ENCODE peak calls at places on chromosomes 7 and 10, in four cellular contexts. T is CD8-positive, alpha-beta T cell; W is cardiac fibroblast; C is fibroblast of mammary gland. H is an unnamed sample.
A peak's percentile ranks its signal among the peaks of the same experiment; 100 is the strongest.

GRCh38 chr7:96285579-96285978 is 36.3 kb downstream of the SLC25A13 start:
- DNase-seq in T (no peak), W (no peak), C (no peak), H (no peak)

GRCh38 chr10:73522263-73522662 is 26.4 kb upstream of the PPP3CB start:
- DNase-seq in T (no peak), W (no peak), C (peak; percentile 7), H (no peak)

GRCh38 chr7:966291-967069 is 8.9 kb downstream of the COX19 start:
- DNase-seq in T (no peak), W (no peak), C (no peak), H (no peak)

GRCh38 chr10:114499630-114500190 is 95.4 kb upstream of the AFAP1L2 start:
- DNase-seq in T (peak; percentile 67), W (no peak), C (no peak), H (no peak)

GRCh38 chr7:24692592-24692991 is 64.7 kb downstream of the GSDME start:
- DNase-seq in T (no peak), W (no peak), C (no peak), H (no peak)

GRCh38 chr10:62011558-62011957 is 110.1 kb downstream of the ARID5B start:
- DNase-seq in T (no peak), W (no peak), C (no peak), H (no peak)

GRCh38 chr10:103584216-103585010 is 90.9 kb downstream of the NEURL1 start:
- DNase-seq in T (peak; percentile 70), W (no peak), C (peak; percentile 25), H (no peak)

GRCh38 chr10:11095374-11095785 is 77.7 kb downstream of the CELF2 start:
- DNase-seq in T (no peak), W (no peak), C (no peak), H (no peak)

GRCh38 chr7:36280840-36281812 is 108.5 kb upstream of the ANLN start:
- DNase-seq in T (no peak), W (peak; percentile 81), C (peak; percentile 88), H (peak; percentile 55)

GRCh38 chr7:115941703-115942268 is 88.8 kb downstream of the TFEC start:
- DNase-seq in T (no peak), W (peak; percentile 49), C (peak; percentile 49), H (no peak)

GRCh38 chr10:59814878-59815277 is 61.6 kb upstream of the MRLN start:
- DNase-seq in T (no peak), W (no peak), C (no peak), H (no peak)

GRCh38 chr7:91953618-91954017 is 13.0 kb downstream of the AKAP9 start:
- DNase-seq in T (no peak), W (peak; percentile 41), C (no peak), H (no peak)

GRCh38 chr10:15898046-15898445 is 37.7 kb upstream of the MINDY3 start:
- DNase-seq in T (no peak), W (peak; percentile 62), C (peak; percentile 48), H (no peak)

GRCh38 chr7:145681159-145681558 is 435.4 kb upstream of the CNTNAP2 start:
- DNase-seq in T (no peak), W (no peak), C (no peak), H (no peak)

GRCh38 chr7:26156454-26157365 is 4.7 kb downstream of the NFE2L3 start:
- DNase-seq in T (no peak), W (peak; percentile 95), C (peak; percentile 84), H (no peak)

GRCh38 chr10:128377364-128377987 is 251.3 kb upstream of the MKI67 start:
- DNase-seq in T (no peak), W (no peak), C (no peak), H (no peak)

GRCh38 chr7:138752568-138753518 is 45.0 kb upstream of the TMEM213 start:
- DNase-seq in T (peak; percentile 91), W (no peak), C (no peak), H (peak; percentile 19)

GRCh38 chr7:102933763-102934162 is 21.0 kb downstream of the LRRC17 start:
- DNase-seq in T (no peak), W (peak; percentile 97), C (peak; percentile 99), H (no peak)

GRCh38 chr7:158812684-158813083 is 16.6 kb downstream of the ESYT2 start:
- DNase-seq in T (peak; percentile 74), W (no peak), C (no peak), H (no peak)

GRCh38 chr7:44259547-44260457 is 59.0 kb downstream of the YKT6 start:
- DNase-seq in T (no peak), W (peak; percentile 98), C (peak; percentile 99), H (no peak)

GRCh38 chr7:84364708-84365107 is 170.1 kb upstream of the SEMA3A start:
- DNase-seq in T (no peak), W (peak; percentile 6), C (no peak), H (no peak)

GRCh38 chr7:41698726-41699125 is 4.2 kb downstream of the INHBA start:
- DNase-seq in T (no peak), W (peak; percentile 61), C (peak; percentile 45), H (no peak)

GRCh38 chr10:121168513-121169216 is 317.5 kb downstream of the WDR11 start:
- DNase-seq in T (no peak), W (no peak), C (no peak), H (no peak)
- TF ChIP-seq CTCF in T (no peak), W (no peak), C (no peak), H (no peak)

DNA sequence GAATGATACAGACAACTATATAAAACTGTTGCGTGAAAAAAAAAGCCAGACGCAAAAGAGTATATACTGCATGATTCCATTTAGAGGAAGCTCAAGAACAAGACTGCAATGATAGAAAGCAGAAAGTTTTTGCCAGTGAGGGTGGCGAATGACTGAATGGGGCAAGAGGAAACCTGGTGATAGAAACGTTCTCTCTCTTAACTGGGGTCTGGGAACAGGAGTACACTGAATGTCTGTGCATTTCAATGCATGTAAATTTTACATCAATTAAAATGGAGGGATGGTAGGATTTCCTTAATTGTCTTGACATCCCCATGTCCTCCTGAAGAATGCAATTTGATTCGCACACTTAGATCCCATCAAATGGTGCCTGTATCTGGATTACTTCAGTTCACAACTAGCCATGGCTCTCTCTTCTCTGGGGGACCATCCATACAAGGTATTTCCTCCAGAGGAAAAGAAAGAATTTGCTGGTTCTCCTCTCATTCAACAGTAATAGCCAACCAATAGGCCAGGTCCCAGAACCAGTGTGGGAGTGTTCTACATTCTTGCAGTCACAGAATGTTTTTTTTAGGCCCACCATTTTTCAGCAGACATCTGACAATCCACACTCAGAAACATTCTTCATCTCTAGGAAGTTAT is 221.0 kb upstream of the KLF14 start:
- DNase-seq in T (no peak), W (no peak), C (no peak), H (no peak)
- TF ChIP-seq CTCF in T (no peak), W (no peak), C (no peak), H (no peak)

GRCh38 chr10:86583983-86584382 is 62.4 kb upstream of the WAPL start:
- DNase-seq in T (no peak), W (no peak), C (no peak), H (no peak)
- TF ChIP-seq CTCF in T (no peak), W (no peak), C (peak; percentile 1), H (no peak)

DNA sequence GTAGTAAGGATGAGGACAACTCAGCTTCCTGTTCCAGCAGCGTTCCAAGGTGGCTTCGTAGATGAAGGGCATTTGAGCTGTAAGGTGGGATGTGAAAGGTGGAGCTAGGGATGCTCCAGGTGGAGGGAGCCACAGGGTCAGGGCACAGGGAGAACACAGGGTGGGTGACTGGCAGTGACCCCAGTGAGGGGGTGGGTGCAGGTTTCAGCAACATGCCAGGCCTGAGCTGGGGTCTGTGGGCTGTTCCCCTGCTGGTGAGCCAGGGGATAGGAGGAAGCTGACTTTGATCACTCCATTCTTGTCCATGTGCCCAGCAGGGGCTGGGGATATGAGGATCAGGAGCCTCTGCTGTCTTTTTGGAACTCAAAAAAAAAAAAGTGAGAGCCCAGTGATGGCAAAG is 33.2 kb downstream of the CDH23 start:
- DNase-seq in T (no peak), W (no peak), C (no peak), H (no peak)
- TF ChIP-seq CTCF in T (no peak), W (no peak), C (peak; percentile 21), H (peak; percentile 56)

GRCh38 chr7:3008386-3008785 is 35.3 kb downstream of the CARD11 start:
- DNase-seq in T (no peak), W (no peak), C (no peak), H (no peak)
- TF ChIP-seq CTCF in T (no peak), W (no peak), C (no peak), H (no peak)

DNA sequence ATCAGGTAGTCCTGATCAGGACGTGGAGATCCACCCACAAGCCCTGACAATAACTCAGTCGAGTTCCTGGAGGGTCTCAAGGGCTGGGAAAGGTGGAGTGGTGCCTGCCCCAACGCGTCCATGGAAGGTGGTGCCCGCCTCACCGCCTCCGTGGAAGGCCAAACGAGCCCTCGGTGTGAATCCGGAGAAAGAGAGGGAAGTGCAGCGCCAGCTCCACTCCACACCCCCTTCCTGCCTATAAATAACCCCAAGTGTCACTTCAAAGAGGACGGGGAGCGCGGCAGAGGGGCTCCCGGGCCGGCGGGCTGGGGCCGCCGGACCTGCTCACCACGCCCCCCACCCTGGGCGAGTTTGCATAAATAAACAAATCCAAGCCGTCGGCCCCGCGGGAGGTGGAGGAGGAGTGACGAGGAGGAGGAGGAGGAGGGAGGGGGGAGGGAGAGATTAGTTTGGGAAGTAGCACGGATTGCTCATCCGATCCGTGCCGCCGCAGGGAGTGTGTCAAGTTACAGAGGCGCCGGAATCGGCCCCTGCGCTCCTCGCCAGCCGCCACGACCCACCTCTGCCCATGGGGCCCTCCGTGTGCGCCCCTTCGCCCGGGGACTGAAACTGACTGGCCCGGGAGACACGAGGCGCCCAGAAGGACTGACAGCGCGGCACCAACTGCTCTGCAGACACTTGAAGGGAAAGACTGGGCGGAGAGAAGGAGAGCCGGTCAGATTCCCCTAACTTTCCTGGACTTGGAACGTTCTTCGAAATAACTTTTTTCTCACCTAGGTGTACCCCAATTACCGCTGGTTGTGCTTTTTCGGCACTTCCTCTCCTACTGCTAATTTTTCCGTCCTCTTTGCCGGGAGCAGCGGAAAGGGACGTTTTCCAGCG is at the start of gene COL13A1:
- DNase-seq in T (no peak), W (peak; percentile 73), C (peak; percentile 69), H (no peak)
- TF ChIP-seq CTCF in T (no peak), W (no peak), C (no peak), H (no peak)

GRCh38 chr7:73972614-73973013 is 55.4 kb upstream of the ELN start:
- DNase-seq in T (no peak), W (no peak), C (no peak), H (no peak)

GRCh38 chr7:73971315-73971700 is 56.7 kb upstream of the ELN start:
- DNase-seq in T (no peak), W (no peak), C (no peak), H (no peak)

GRCh38 chr7:73970801-73971229 is 57.2 kb upstream of the ELN start:
- DNase-seq in T (no peak), W (no peak), C (no peak), H (no peak)

GRCh38 chr7:73973091-73973490 is 54.9 kb upstream of the ELN start:
- DNase-seq in T (no peak), W (no peak), C (no peak), H (no peak)

DNA sequence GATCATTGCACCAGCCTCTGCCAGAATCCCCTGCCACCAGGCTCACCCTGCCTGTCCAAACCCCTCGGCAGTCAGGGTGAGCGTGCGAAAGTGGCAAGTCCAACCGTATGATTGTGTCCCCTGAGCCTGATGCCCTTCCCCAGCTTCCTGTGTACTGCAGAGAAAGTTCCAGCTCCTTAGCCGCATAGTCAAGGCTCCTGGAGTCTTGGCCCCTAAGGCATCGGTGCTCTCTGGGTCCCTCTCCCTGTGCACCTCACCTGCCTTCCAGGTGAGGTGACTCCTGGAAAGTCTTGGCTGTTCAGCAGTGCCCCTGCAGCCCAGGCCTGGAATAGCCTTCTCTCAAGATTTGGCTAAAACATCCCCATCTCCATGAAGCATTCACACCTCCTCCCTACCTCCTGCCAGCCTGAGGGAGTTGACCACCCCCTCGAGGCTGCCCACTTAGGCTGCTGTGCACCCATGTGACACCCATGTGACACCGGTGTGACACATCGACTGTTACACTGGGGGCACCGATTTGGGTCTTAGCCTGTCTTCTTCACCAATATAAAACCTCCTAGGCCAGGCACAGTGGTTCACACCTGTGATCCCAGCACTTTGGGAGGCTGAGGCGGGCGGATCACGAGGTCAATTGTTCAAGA is 56.2 kb upstream of the ELN start:
- DNase-seq in T (no peak), W (no peak), C (no peak), H (no peak)
- TF ChIP-seq CTCF in T (no peak), W (peak; percentile 14), C (no peak), H (no peak)